ENCODE peak calls at places on chromosomes 16 and 17, in six cellular contexts. A is cardiac muscle cell, Z is Peyer's patch, V is right atrium auricular region, J is pancreas, E is testis. P is an unnamed sample.

GRCh38 chr16:30948956-30949654 is at the start of gene ORAI3:
- DNase-seq in J (peak; percentile 61), A (peak; percentile 84), V (peak; percentile 82), E (peak; percentile 83), Z (peak; percentile 89), P (peak; percentile 78)

GRCh38 chr16:27369806-27370205 is 32.2 kb upstream of the IL21R start:
- DNase-seq in A (no peak), Z (peak; percentile 70), J (no peak), E (no peak), V (no peak), P (no peak)

GRCh38 chr17:27158390-27158789 is 135.5 kb upstream of the WSB1 start:
- DNase-seq in Z (no peak), A (no peak), J (no peak), V (no peak), E (no peak), P (no peak)

GRCh38 chr17:80477647-80478478 is 1.5 kb upstream of the NPTX1 start:
- DNase-seq in Z (no peak), V (no peak), J (no peak), E (peak; percentile 66), A (peak; percentile 78), P (no peak)

GRCh38 chr17:81285179-81285878 is 9.8 kb downstream of the SLC38A10 start:
- DNase-seq in J (no peak), Z (peak; percentile 80), E (peak; percentile 49), A (no peak), V (peak; percentile 83), P (peak; percentile 39)

GRCh38 chr16:71893888-71894228 is 1.5 kb upstream of the IST1 start:
- DNase-seq in Z (no peak), A (no peak), J (no peak), V (no peak), E (peak; percentile 71), P (no peak)

GRCh38 chr17:69228576-69228975 is at the start of gene ABCA10:
- DNase-seq in J (no peak), E (no peak), V (no peak), Z (no peak), A (no peak), P (no peak)

GRCh38 chr17:41413353-41413752 is 11.0 kb downstream of the KRT37 start:
- DNase-seq in V (no peak), J (no peak), Z (no peak), A (no peak), E (no peak), P (peak; percentile 62)

GRCh38 chr16:66030036-66030435 is 336.5 kb upstream of the CDH5 start:
- DNase-seq in J (no peak), V (no peak), E (no peak), A (no peak), Z (peak; percentile 34), P (no peak)

GRCh38 chr17:8740486-8740885 is 4.2 kb downstream of the CCDC42 start:
- DNase-seq in A (peak; percentile 17), Z (peak; percentile 60), E (no peak), J (no peak), V (no peak), P (no peak)
- H3K27ac ChIP-seq in A (no peak overlapping the region), Z (no peak overlapping the region), E (no peak overlapping the region), J (no peak overlapping the region), V (no peak overlapping the region), P (no peak overlapping the region)

DNA sequence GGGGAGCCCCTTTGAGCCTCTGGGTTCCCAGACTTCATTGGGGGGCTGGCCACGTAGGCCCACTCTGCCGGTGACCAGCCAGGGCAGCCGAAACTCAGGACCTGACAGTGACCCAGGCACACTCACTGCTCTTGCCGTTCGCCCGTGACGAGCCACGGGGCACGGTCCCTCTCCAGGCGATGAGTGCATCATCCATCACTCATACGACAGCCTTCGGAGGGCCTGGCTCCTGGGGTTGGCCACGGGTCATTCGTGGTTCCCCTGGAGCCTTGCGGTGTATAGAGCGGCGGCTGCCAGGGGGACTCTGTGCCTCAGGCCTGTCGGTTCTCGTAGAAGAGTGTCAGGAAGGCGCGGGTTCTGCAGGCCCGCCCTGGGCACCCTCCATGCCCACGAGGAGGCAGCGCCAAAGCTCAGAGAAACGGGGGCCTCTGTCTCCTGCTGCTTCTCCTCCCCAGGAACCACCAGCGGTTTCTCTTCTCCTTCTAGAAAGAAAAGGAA is 11.2 kb upstream of the NUDT16L1 start:
- DNase-seq in E (no peak), V (no peak), Z (no peak), J (no peak), A (no peak), P (no peak)
- H3K4me1 ChIP-seq in E (peaks cover 21% of the 10 kb centered on the region), V (no peaks in the 10 kb centered on the region), Z (peaks cover 7% of the 10 kb centered on the region), J (no peaks in the 10 kb centered on the region), A (peaks cover 13% of the 10 kb centered on the region), P (peaks cover 25% of the 10 kb centered on the region)

GRCh38 chr16:2664522-2665096 is 17.7 kb upstream of the KCTD5 start:
- DNase-seq in Z (no peak), V (no peak), E (no peak), A (no peak), J (no peak), P (no peak)

GRCh38 chr16:2663553-2664521 is 18.5 kb upstream of the KCTD5 start:
- DNase-seq in Z (peak; percentile 67), V (peak; percentile 60), A (no peak), J (no peak), E (peak; percentile 65), P (no peak)
- TF ChIP-seq CTCF in Z (no peak), V (no peak), A (no peak), J (no peak), E (no peak), P (no peak)

GRCh38 chr17:17151055-17151454 is 55.1 kb downstream of the PLD6 start:
- DNase-seq in Z (no peak), V (no peak), A (no peak), E (no peak), J (no peak), P (no peak)

GRCh38 chr17:17151541-17151940 is 54.6 kb downstream of the PLD6 start:
- DNase-seq in V (no peak), A (no peak), E (no peak), Z (no peak), J (no peak), P (no peak)

GRCh38 chr17:17150450-17150804 is 55.7 kb downstream of the PLD6 start:
- DNase-seq in E (no peak), J (no peak), Z (no peak), A (no peak), V (no peak), P (no peak)

GRCh38 chr17:17147821-17148220 is 58.3 kb downstream of the PLD6 start:
- DNase-seq in V (no peak), A (no peak), E (no peak), Z (no peak), J (no peak), P (no peak)

GRCh38 chr17:17149520-17150449 is 56.3 kb downstream of the PLD6 start:
- DNase-seq in E (no peak), A (no peak), J (no peak), V (peak; percentile 63), Z (no peak), P (no peak)
- H3K27ac ChIP-seq in E (no peak overlapping the region), A (no peak overlapping the region), J (no peak overlapping the region), V (peak overlapping the region; percentile 37), Z (no peak overlapping the region), P (no peak overlapping the region)

DNA sequence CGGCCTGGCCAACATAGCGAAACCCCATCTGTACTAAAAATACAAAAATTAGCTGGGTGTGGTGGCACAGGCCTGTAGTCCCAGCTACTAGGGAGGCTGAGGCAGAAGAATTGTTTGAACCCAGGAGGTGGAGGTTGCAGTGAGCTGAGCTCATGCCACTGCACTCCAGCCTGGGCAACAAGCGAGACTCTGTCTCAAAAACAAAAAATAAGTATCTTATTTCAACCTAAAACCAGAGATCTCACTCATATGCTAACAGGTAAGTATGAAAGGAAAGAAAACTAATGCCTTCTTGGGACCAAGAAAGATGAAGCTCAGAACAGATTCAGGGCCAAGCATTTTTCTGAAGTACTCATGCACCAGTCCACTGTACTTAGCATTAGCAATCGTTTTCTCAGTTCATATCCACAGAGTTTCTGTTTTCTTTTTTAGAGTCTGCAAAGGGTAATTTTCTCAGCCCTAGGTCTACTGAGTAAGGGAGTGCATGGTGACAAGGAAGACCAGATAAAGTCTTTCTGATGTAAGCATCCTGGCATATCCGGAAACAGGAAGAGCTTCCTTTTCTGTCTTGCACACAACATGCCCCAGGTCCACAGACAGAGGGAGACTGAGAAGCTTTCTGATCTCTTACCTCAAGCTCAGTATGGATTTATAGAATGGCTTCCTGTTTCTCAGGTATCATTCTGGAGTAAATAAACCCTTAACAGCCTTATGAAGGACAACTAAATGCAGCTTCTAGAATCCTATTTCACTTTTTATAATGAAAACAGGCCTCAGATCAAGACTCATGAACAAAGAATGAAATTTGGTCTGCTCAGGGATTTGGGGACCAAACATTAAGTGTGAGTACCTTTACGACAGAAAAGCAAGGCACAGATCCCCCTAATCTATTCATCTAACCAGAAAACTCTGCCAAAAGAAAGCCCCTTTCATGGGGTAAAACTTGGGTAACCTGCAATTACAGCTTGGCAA is 38.7 kb upstream of the FOXJ1 start:
- DNase-seq in V (no peak), J (no peak), Z (no peak), A (no peak), E (no peak), P (no peak)
- H3K4me1 ChIP-seq in V (no peaks in the 10 kb centered on the region), J (no peaks in the 10 kb centered on the region), Z (no peaks in the 10 kb centered on the region), A (peaks cover 3% of the 10 kb centered on the region), E (no peaks in the 10 kb centered on the region), P (no peaks in the 10 kb centered on the region)

DNA sequence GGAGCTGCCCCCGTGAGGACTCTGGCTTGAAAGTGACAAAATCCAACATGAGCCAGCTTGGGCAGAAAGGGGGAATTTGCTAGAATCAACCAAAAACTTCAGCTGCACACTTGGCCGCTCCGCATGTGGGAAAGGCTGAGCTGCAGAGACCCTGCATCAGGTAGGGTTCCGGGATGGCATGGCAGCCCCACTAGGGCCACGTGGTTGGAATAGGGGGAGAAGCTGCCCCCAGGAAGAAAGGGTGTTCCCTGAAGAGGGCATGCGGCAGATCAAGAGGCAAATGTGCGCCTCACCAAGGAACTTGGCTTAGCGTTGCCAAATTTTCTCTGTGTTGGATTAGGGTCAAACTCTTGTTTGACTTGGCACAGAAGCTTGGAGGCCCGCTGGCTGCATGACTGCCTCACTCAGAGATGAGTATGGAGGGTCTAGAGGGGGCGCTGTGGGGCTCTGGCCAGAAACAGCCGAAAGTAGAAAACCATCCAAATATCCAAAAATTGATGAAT is 29.2 kb upstream of the WFIKKN2 start:
- DNase-seq in E (no peak), Z (no peak), J (peak; percentile 62), V (no peak), A (no peak), P (no peak)
- TF ChIP-seq CTCF in E (no peak), Z (no peak), J (no peak), V (no peak), A (peak; percentile 35), P (no peak)

DNA sequence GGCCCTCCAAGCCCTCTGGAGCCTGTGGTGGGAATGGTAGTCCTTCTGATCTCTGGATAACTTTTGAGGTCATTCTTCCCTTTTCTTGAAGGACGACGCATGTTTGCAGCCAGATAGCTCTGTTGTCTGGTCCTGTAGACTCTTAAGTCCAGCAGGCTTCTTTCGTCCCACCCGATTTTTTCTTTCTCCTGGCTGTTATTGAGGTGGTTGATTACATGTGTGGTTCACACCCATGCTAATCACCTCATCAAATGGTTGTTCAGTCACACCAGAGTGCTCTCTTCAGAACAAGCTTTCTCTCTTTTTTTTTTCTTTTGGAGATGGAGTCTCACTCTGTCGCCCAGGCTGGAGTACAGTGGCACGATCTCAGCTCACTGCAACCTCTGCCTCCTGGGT is 30.6 kb downstream of the PIGL start:
- DNase-seq in J (no peak), E (no peak), Z (no peak), A (no peak), V (no peak), P (no peak)
- H3K27ac ChIP-seq in J (no peak overlapping the region), E (no peak overlapping the region), Z (no peak overlapping the region), A (no peak overlapping the region), V (no peak overlapping the region), P (no peak overlapping the region)